ENCODE peak calls at places on chromosomes 13 and 19, in ten cellular contexts. One of them, this sample, is unnamed.

GRCh38 chr13:105202384-105202783 is 1333.1 kb downstream of the EFNB2 start:
- DNase-seq in Panc1: no peak
- DNase-seq in prostate gland: no peak
- DNase-seq in stomach: no peak
- DNase-seq in suprapubic skin: no peak
- DNase-seq in spleen: no peak
- DNase-seq in HCT116: peak; percentile 19
- DNase-seq in GM23338: peak; percentile 78
- DNase-seq in SK-N-SH: peak; percentile 9
- DNase-seq in HL-60: peak; percentile 44
- DNase-seq in this sample: no peak

GRCh38 chr13:99983401-99984133 is 2.0 kb downstream of the ZIC2 start:
- DNase-seq in Panc1: no peak
- DNase-seq in prostate gland: no peak
- DNase-seq in stomach: no peak
- DNase-seq in suprapubic skin: no peak
- DNase-seq in spleen: no peak
- DNase-seq in HCT116: no peak
- DNase-seq in GM23338: peak; percentile 63
- DNase-seq in SK-N-SH: peak; percentile 31
- DNase-seq in HL-60: no peak
- DNase-seq in this sample: no peak

GRCh38 chr19:38920529-38921419 is 8.8 kb upstream of the CCER2 start:
- DNase-seq in Panc1: no peak
- DNase-seq in prostate gland: no peak
- DNase-seq in stomach: no peak
- DNase-seq in suprapubic skin: no peak
- DNase-seq in spleen: peak; percentile 70
- DNase-seq in HCT116: no peak
- DNase-seq in GM23338: no peak
- DNase-seq in SK-N-SH: peak; percentile 19
- DNase-seq in HL-60: no peak
- DNase-seq in this sample: no peak

GRCh38 chr13:21638319-21639282 is 32.3 kb upstream of the FGF9 start:
- DNase-seq in Panc1: no peak
- DNase-seq in prostate gland: no peak
- DNase-seq in stomach: no peak
- DNase-seq in suprapubic skin: no peak
- DNase-seq in spleen: no peak
- DNase-seq in HCT116: no peak
- DNase-seq in GM23338: peak; percentile 49
- DNase-seq in SK-N-SH: peak; percentile 29
- DNase-seq in HL-60: peak; percentile 9
- DNase-seq in this sample: no peak

GRCh38 chr19:16957151-16957662 is 68.4 kb downstream of the F2RL3 start:
- DNase-seq in Panc1: no peak
- DNase-seq in prostate gland: peak; percentile 72
- DNase-seq in stomach: no peak
- DNase-seq in suprapubic skin: peak; percentile 72
- DNase-seq in spleen: no peak
- DNase-seq in HCT116: no peak
- DNase-seq in GM23338: no peak
- DNase-seq in SK-N-SH: no peak
- DNase-seq in HL-60: peak; percentile 2
- DNase-seq in this sample: peak; percentile 28

GRCh38 chr19:42469311-42470239 is 26.8 kb upstream of the CXCL17 start:
- DNase-seq in Panc1: no peak
- DNase-seq in prostate gland: no peak
- DNase-seq in stomach: no peak
- DNase-seq in suprapubic skin: no peak
- DNase-seq in spleen: no peak
- DNase-seq in HCT116: no peak
- DNase-seq in GM23338: no peak
- DNase-seq in SK-N-SH: no peak
- DNase-seq in HL-60: peak; percentile 11
- DNase-seq in this sample: no peak

GRCh38 chr13:25034173-25034572 is 61.8 kb upstream of the PABPC3 start:
- DNase-seq in Panc1: no peak
- DNase-seq in prostate gland: no peak
- DNase-seq in stomach: no peak
- DNase-seq in suprapubic skin: no peak
- DNase-seq in spleen: no peak
- DNase-seq in HCT116: no peak
- DNase-seq in GM23338: no peak
- DNase-seq in SK-N-SH: no peak
- DNase-seq in HL-60: no peak
- DNase-seq in this sample: no peak

GRCh38 chr13:40318366-40318765 is 348.1 kb downstream of the FOXO1 start:
- DNase-seq in Panc1: no peak
- DNase-seq in prostate gland: peak; percentile 62
- DNase-seq in stomach: peak; percentile 66
- DNase-seq in suprapubic skin: no peak
- DNase-seq in spleen: no peak
- DNase-seq in HCT116: no peak
- DNase-seq in GM23338: no peak
- DNase-seq in SK-N-SH: peak; percentile 36
- DNase-seq in HL-60: no peak
- DNase-seq in this sample: peak; percentile 46

GRCh38 chr19:53311897-53312296 is 21.7 kb upstream of the ZNF845 start:
- DNase-seq in Panc1: no peak
- DNase-seq in prostate gland: no peak
- DNase-seq in stomach: no peak
- DNase-seq in suprapubic skin: no peak
- DNase-seq in spleen: no peak
- DNase-seq in HCT116: no peak
- DNase-seq in GM23338: no peak
- DNase-seq in SK-N-SH: no peak
- DNase-seq in HL-60: no peak
- DNase-seq in this sample: no peak

GRCh38 chr13:66665991-66666390 is 564.1 kb downstream of the PCDH9 start:
- DNase-seq in Panc1: no peak
- DNase-seq in prostate gland: peak; percentile 6
- DNase-seq in stomach: no peak
- DNase-seq in suprapubic skin: no peak
- DNase-seq in spleen: no peak
- DNase-seq in HCT116: no peak
- DNase-seq in GM23338: peak; percentile 30
- DNase-seq in SK-N-SH: peak; percentile 46
- DNase-seq in HL-60: no peak
- DNase-seq in this sample: no peak

GRCh38 chr13:113938716-113939115 is 35.2 kb downstream of the C13orf46 start:
- DNase-seq in Panc1: no peak
- DNase-seq in prostate gland: no peak
- DNase-seq in stomach: no peak
- DNase-seq in suprapubic skin: no peak
- DNase-seq in spleen: no peak
- DNase-seq in HCT116: no peak
- DNase-seq in GM23338: no peak
- DNase-seq in SK-N-SH: peak; percentile 23
- DNase-seq in HL-60: no peak
- DNase-seq in this sample: no peak

DNA sequence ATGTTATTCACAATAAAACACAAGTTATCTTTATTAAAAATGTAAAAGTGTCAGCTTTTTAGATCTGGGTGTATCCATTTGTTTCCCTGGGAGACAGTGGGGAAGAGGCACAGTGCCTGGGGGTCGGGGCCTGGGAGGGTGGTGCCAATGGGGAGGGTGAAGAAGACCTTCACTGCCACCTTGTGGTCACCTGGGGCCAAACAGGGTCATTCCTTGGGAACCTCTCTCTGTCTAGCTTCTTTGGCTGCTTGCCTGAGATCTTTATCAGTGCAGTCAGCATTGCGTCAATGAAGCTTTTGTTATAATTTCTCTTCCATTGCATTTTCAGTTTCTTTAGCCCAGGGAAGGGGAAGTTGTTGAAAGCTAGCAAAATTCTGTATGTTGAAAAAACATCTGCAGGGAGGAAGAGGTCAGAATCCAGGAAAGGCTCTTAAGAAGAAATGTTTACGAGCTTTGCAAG is 39.1 kb downstream of the PCDH8 start:
- DNase-seq in Panc1: peak; percentile 43
- DNase-seq in prostate gland: peak; percentile 56
- DNase-seq in stomach: peak; percentile 28
- DNase-seq in suprapubic skin: no peak
- DNase-seq in spleen: no peak
- DNase-seq in HCT116: peak; percentile 72
- DNase-seq in GM23338: peak; percentile 86
- DNase-seq in SK-N-SH: peak; percentile 93
- DNase-seq in HL-60: peak; percentile 93
- DNase-seq in this sample: peak; percentile 29
- TF ChIP-seq POLR2AphosphoS5 in Panc1: no peak
- TF ChIP-seq POLR2AphosphoS5 in prostate gland: peak; percentile 5
- TF ChIP-seq POLR2AphosphoS5 in stomach: no peak
- TF ChIP-seq POLR2AphosphoS5 in suprapubic skin: no peak
- TF ChIP-seq POLR2AphosphoS5 in spleen: no peak
- TF ChIP-seq POLR2AphosphoS5 in HCT116: no peak
- TF ChIP-seq POLR2AphosphoS5 in GM23338: no peak
- TF ChIP-seq POLR2AphosphoS5 in SK-N-SH: no peak
- TF ChIP-seq POLR2AphosphoS5 in HL-60: peak; percentile 36
- TF ChIP-seq POLR2AphosphoS5 in this sample: no peak

GRCh38 chr19:45578861-45579260 is 5.7 kb downstream of the OPA3 start:
- DNase-seq in Panc1: no peak
- DNase-seq in prostate gland: no peak
- DNase-seq in stomach: no peak
- DNase-seq in suprapubic skin: no peak
- DNase-seq in spleen: no peak
- DNase-seq in HCT116: no peak
- DNase-seq in GM23338: no peak
- DNase-seq in SK-N-SH: no peak
- DNase-seq in HL-60: no peak
- DNase-seq in this sample: no peak
- H3K27ac ChIP-seq in Panc1: no peak overlapping the region
- H3K27ac ChIP-seq in prostate gland: no peak overlapping the region
- H3K27ac ChIP-seq in stomach: peak overlapping the region; percentile 75
- H3K27ac ChIP-seq in suprapubic skin: peak overlapping the region; percentile 66
- H3K27ac ChIP-seq in spleen: no peak overlapping the region
- H3K27ac ChIP-seq in HCT116: no peak overlapping the region
- H3K27ac ChIP-seq in GM23338: no peak overlapping the region
- H3K27ac ChIP-seq in SK-N-SH: peak overlapping the region; percentile 53
- H3K27ac ChIP-seq in HL-60: no peak overlapping the region
- H3K27ac ChIP-seq in this sample: no peak overlapping the region

GRCh38 chr19:35123573-35123972 is 8.0 kb downstream of the FXYD3 start:
- DNase-seq in Panc1: no peak
- DNase-seq in prostate gland: peak; percentile 76
- DNase-seq in stomach: peak; percentile 90
- DNase-seq in suprapubic skin: no peak
- DNase-seq in spleen: no peak
- DNase-seq in HCT116: no peak
- DNase-seq in GM23338: no peak
- DNase-seq in SK-N-SH: no peak
- DNase-seq in HL-60: no peak
- DNase-seq in this sample: no peak

GRCh38 chr19:35122687-35123551 is 7.3 kb downstream of the FXYD3 start:
- DNase-seq in Panc1: no peak
- DNase-seq in prostate gland: no peak
- DNase-seq in stomach: no peak
- DNase-seq in suprapubic skin: no peak
- DNase-seq in spleen: no peak
- DNase-seq in HCT116: no peak
- DNase-seq in GM23338: no peak
- DNase-seq in SK-N-SH: no peak
- DNase-seq in HL-60: no peak
- DNase-seq in this sample: no peak

GRCh38 chr19:35125270-35125717 is 9.6 kb downstream of the LGI4 start:
- DNase-seq in Panc1: no peak
- DNase-seq in prostate gland: no peak
- DNase-seq in stomach: no peak
- DNase-seq in suprapubic skin: no peak
- DNase-seq in spleen: peak; percentile 78
- DNase-seq in HCT116: no peak
- DNase-seq in GM23338: no peak
- DNase-seq in SK-N-SH: no peak
- DNase-seq in HL-60: no peak
- DNase-seq in this sample: no peak

GRCh38 chr19:35125746-35126623 is 8.9 kb downstream of the LGI4 start:
- DNase-seq in Panc1: no peak
- DNase-seq in prostate gland: no peak
- DNase-seq in stomach: no peak
- DNase-seq in suprapubic skin: no peak
- DNase-seq in spleen: no peak
- DNase-seq in HCT116: no peak
- DNase-seq in GM23338: no peak
- DNase-seq in SK-N-SH: no peak
- DNase-seq in HL-60: no peak
- DNase-seq in this sample: no peak

DNA sequence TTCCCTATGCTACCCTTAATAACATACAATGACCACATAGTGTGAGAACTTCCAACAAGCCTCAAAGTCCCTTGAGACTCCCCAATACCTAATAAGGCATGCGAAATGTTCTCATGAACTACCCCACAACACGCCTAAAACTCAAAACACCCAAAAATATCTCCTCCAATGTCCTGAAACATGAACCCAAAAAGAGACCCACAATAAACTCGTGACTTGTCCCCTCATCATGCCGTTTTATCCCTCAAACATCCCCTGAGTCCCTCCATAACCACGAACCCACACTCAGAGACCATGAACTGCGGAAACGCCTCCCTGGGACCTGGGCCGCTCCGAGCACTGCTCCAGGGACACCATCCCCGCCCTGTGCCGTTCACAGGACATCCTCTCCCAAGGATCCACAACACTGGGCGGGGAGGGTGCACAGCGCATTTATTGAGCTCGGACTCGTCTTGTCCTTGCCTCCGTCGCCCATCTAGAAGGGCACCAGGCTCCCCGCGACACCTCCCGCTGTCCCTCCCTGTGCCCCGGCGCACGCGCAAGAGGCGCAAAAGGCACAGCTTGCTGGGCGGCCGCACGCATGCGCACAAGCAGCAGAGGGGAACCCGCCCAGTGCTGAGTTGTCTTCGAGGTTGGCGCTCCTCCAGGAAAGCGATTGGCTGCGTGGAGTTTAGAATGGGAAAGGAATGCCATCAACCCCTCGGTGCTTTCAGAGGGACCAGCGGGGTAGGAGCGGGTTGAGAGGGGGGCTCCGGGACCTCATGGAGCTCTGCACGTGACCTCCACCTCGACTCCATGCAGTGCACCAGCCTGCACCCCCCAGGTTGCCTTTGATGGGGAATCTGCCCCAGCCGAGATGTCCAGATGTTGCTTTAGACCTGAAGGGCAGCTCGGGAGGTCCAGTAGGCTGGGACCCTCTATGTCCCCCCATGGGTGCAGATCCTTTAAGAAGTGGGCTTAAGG is 8.8 kb downstream of the FXYD3 start:
- DNase-seq in Panc1: no peak
- DNase-seq in prostate gland: peak; percentile 95
- DNase-seq in stomach: peak; percentile 96
- DNase-seq in suprapubic skin: peak; percentile 97
- DNase-seq in spleen: peak; percentile 95
- DNase-seq in HCT116: peak; percentile 70
- DNase-seq in GM23338: peak; percentile 64
- DNase-seq in SK-N-SH: peak; percentile 98
- DNase-seq in HL-60: peak; percentile 39
- DNase-seq in this sample: peak; percentile 94
- TF ChIP-seq POLR2AphosphoS5 in Panc1: peak; percentile 46
- TF ChIP-seq POLR2AphosphoS5 in prostate gland: peak; percentile 99
- TF ChIP-seq POLR2AphosphoS5 in stomach: peak; percentile 99
- TF ChIP-seq POLR2AphosphoS5 in suprapubic skin: peak; percentile 55
- TF ChIP-seq POLR2AphosphoS5 in spleen: peak; percentile 97
- TF ChIP-seq POLR2AphosphoS5 in HCT116: peak; percentile 80
- TF ChIP-seq POLR2AphosphoS5 in GM23338: peak; percentile 62
- TF ChIP-seq POLR2AphosphoS5 in SK-N-SH: peak; percentile 77
- TF ChIP-seq POLR2AphosphoS5 in HL-60: no peak
- TF ChIP-seq POLR2AphosphoS5 in this sample: peak; percentile 80

GRCh38 chr19:15201374-15202023 is 704 bp upstream of the NOTCH3 start:
- DNase-seq in Panc1: no peak
- DNase-seq in prostate gland: no peak
- DNase-seq in stomach: no peak
- DNase-seq in suprapubic skin: no peak
- DNase-seq in spleen: no peak
- DNase-seq in HCT116: no peak
- DNase-seq in GM23338: no peak
- DNase-seq in SK-N-SH: no peak
- DNase-seq in HL-60: no peak
- DNase-seq in this sample: no peak
- H3K27ac ChIP-seq in Panc1: no peak overlapping the region
- H3K27ac ChIP-seq in prostate gland: no peak overlapping the region
- H3K27ac ChIP-seq in stomach: no peak overlapping the region
- H3K27ac ChIP-seq in suprapubic skin: peak overlapping the region; percentile 96
- H3K27ac ChIP-seq in spleen: no peak overlapping the region
- H3K27ac ChIP-seq in HCT116: no peak overlapping the region
- H3K27ac ChIP-seq in GM23338: no peak overlapping the region
- H3K27ac ChIP-seq in SK-N-SH: no peak overlapping the region
- H3K27ac ChIP-seq in HL-60: no peak overlapping the region
- H3K27ac ChIP-seq in this sample: peak overlapping the region; percentile 97